ENCODE peak calls at places on chromosome X, in seven cellular contexts. Q, N, P, D, A, O and M are unnamed samples.

GRCh38 chrX:96591418-96591817 is 93.2 kb upstream of the DIAPH2 start:
- DNase-seq in Q (no peak), N (peak), P (no peak), D (no peak), A (peak), O (no peak), M (peak)

GRCh38 chrX:49172280-49172780 is 632 bp downstream of the PLP2 start:
- DNase-seq in Q (peak), N (peak), P (peak), D (peak), A (peak), O (peak), M (peak)

GRCh38 chrX:2264179-2265030 is 236.4 kb downstream of the DHRSX start:
- DNase-seq in Q (no peak), N (no peak), P (peak), D (no peak), A (no peak), O (no peak), M (no peak)

GRCh38 chrX:109934935-109935334 is 68.0 kb upstream of the TMEM164 start:
- DNase-seq in Q (no peak), N (no peak), P (no peak), D (no peak), A (no peak), O (no peak), M (no peak)

GRCh38 chrX:148633509-148633908 is 133.1 kb downstream of the AFF2 start:
- DNase-seq in Q (no peak), N (no peak), P (no peak), D (no peak), A (peak), O (no peak), M (no peak)

GRCh38 chrX:16067886-16068515 is 55.4 kb upstream of the GRPR start:
- DNase-seq in Q (no peak), N (no peak), P (no peak), D (no peak), A (no peak), O (no peak), M (no peak)

GRCh38 chrX:68183612-68184214 is 249.6 kb downstream of the OPHN1 start:
- DNase-seq in Q (no peak), N (no peak), P (no peak), D (peak), A (no peak), O (no peak), M (no peak)

GRCh38 chrX:97685753-97686152 is 802.0 kb downstream of the RPA4 start:
- DNase-seq in Q (peak), N (no peak), P (no peak), D (peak), A (peak), O (no peak), M (no peak)

GRCh38 chrX:18099745-18100144 is 120.9 kb downstream of the BEND2 start:
- DNase-seq in Q (no peak), N (peak), P (no peak), D (no peak), A (no peak), O (no peak), M (no peak)

GRCh38 chrX:114962209-114962608 is 55.2 kb downstream of the IL13RA2 start:
- DNase-seq in Q (no peak), N (no peak), P (no peak), D (no peak), A (no peak), O (no peak), M (no peak)

GRCh38 chrX:76253432-76253831 is 80.6 kb downstream of the PBDC1 start:
- DNase-seq in Q (no peak), N (peak), P (no peak), D (peak), A (peak), O (peak), M (no peak)

GRCh38 chrX:69503228-69503834 is 795 bp upstream of the NALF2 start:
- DNase-seq in Q (no peak), N (peak), P (no peak), D (no peak), A (peak), O (no peak), M (no peak)

GRCh38 chrX:47613082-47613481 is 6.6 kb downstream of the SYN1 start:
- DNase-seq in Q (no peak), N (no peak), P (no peak), D (peak), A (no peak), O (no peak), M (no peak)

GRCh38 chrX:103063191-103063845 is 653 bp downstream of the BEX1 start:
- DNase-seq in Q (no peak), N (no peak), P (peak), D (peak), A (peak), O (peak), M (no peak)

GRCh38 chrX:139058831-139059495 is 347.4 kb upstream of the FGF13 start:
- DNase-seq in Q (no peak), N (no peak), P (no peak), D (peak), A (no peak), O (no peak), M (no peak)

GRCh38 chrX:101749436-101749835 is 89.8 kb upstream of the ARMCX2 start:
- DNase-seq in Q (no peak), N (no peak), P (no peak), D (no peak), A (no peak), O (no peak), M (no peak)

GRCh38 chrX:20204354-20204753 is 62.4 kb downstream of the RPS6KA3 start:
- DNase-seq in Q (no peak), N (no peak), P (no peak), D (no peak), A (no peak), O (no peak), M (no peak)

GRCh38 chrX:150635952-150636351 is 57.2 kb upstream of the MTMR1 start:
- DNase-seq in Q (no peak), N (no peak), P (no peak), D (no peak), A (no peak), O (no peak), M (no peak)

GRCh38 chrX:42694260-42694815 is 83.6 kb downstream of the PPP1R2C start:
- DNase-seq in Q (no peak), N (no peak), P (no peak), D (no peak), A (no peak), O (no peak), M (no peak)

GRCh38 chrX:50067435-50068292 is 133.1 kb downstream of the AKAP4 start:
- DNase-seq in Q (peak), N (no peak), P (no peak), D (no peak), A (peak), O (peak), M (no peak)

GRCh38 chrX:63428348-63428747 is 77.2 kb upstream of the SPIN4 start:
- DNase-seq in Q (no peak), N (no peak), P (no peak), D (no peak), A (no peak), O (no peak), M (no peak)

GRCh38 chrX:15328131-15328530 is 7.2 kb downstream of the PIGA start:
- DNase-seq in Q (no peak), N (no peak), P (no peak), D (no peak), A (no peak), O (no peak), M (no peak)

GRCh38 chrX:2928127-2928582 is 984 bp downstream of the ARSD start:
- DNase-seq in Q (peak), N (peak), P (peak), D (no peak), A (peak), O (no peak), M (peak)

GRCh38 chrX:16869393-16870094 is 618 bp downstream of the RBBP7 start:
- DNase-seq in Q (no peak), N (peak), P (peak), D (peak), A (peak), O (no peak), M (peak)

GRCh38 chrX:40040686-40041461 is 56.9 kb downstream of the BCOR start:
- DNase-seq in Q (no peak), N (no peak), P (no peak), D (peak), A (no peak), O (no peak), M (no peak)

GRCh38 chrX:21658152-21658737 is at the start of gene KLHL34:
- DNase-seq in Q (peak), N (no peak), P (peak), D (no peak), A (no peak), O (no peak), M (no peak)

GRCh38 chrX:39652336-39652735 is 445.4 kb downstream of the BCOR start:
- DNase-seq in Q (no peak), N (no peak), P (no peak), D (peak), A (no peak), O (no peak), M (no peak)

GRCh38 chrX:140475025-140475424 is 29.8 kb downstream of the SOX3 start:
- DNase-seq in Q (no peak), N (no peak), P (no peak), D (no peak), A (no peak), O (no peak), M (no peak)

GRCh38 chrX:99795495-99795894 is 614.6 kb downstream of the PCDH19 start:
- DNase-seq in Q (no peak), N (no peak), P (no peak), D (no peak), A (no peak), O (no peak), M (no peak)

GRCh38 chrX:131985526-131986049 is 37.5 kb upstream of the STK26 start:
- DNase-seq in Q (no peak), N (peak), P (no peak), D (peak), A (no peak), O (no peak), M (no peak)

GRCh38 chrX:75893281-75893680 is 108.2 kb upstream of the MAGEE2 start:
- DNase-seq in Q (no peak), N (no peak), P (no peak), D (no peak), A (no peak), O (no peak), M (no peak)

GRCh38 chrX:37287741-37288424 is 61.3 kb upstream of the PRRG1 start:
- DNase-seq in Q (no peak), N (no peak), P (no peak), D (no peak), A (no peak), O (no peak), M (no peak)

GRCh38 chrX:20433376-20433775 is 166.7 kb upstream of the RPS6KA3 start:
- DNase-seq in Q (no peak), N (no peak), P (no peak), D (no peak), A (no peak), O (no peak), M (no peak)

GRCh38 chrX:48971325-48972213 is at the start of gene KCND1:
- DNase-seq in Q (no peak), N (no peak), P (no peak), D (no peak), A (peak), O (no peak), M (no peak)

GRCh38 chrX:47748576-47748975 is 88.1 kb upstream of the ZNF81 start:
- DNase-seq in Q (no peak), N (no peak), P (no peak), D (no peak), A (no peak), O (no peak), M (no peak)

GRCh38 chrX:151505796-151506195 is 57.7 kb upstream of the PASD1 start:
- DNase-seq in Q (no peak), N (no peak), P (no peak), D (peak), A (no peak), O (no peak), M (no peak)

GRCh38 chrX:52983526-52983925 is 25.2 kb upstream of the FAM156A start:
- DNase-seq in Q (no peak), N (no peak), P (no peak), D (no peak), A (no peak), O (no peak), M (no peak)

GRCh38 chrX:425056-425455 is 38.3 kb upstream of the PPP2R3B start:
- DNase-seq in Q (no peak), N (no peak), P (no peak), D (no peak), A (no peak), O (no peak), M (no peak)

GRCh38 chrX:429266-429825 is 42.6 kb upstream of the PPP2R3B start:
- DNase-seq in Q (no peak), N (no peak), P (no peak), D (no peak), A (no peak), O (no peak), M (no peak)

GRCh38 chrX:431032-431431 is 44.3 kb upstream of the PPP2R3B start:
- DNase-seq in Q (no peak), N (no peak), P (no peak), D (no peak), A (no peak), O (no peak), M (no peak)

GRCh38 chrX:426881-427280 is 40.2 kb upstream of the PPP2R3B start:
- DNase-seq in Q (no peak), N (no peak), P (no peak), D (no peak), A (no peak), O (no peak), M (no peak)

DNA sequence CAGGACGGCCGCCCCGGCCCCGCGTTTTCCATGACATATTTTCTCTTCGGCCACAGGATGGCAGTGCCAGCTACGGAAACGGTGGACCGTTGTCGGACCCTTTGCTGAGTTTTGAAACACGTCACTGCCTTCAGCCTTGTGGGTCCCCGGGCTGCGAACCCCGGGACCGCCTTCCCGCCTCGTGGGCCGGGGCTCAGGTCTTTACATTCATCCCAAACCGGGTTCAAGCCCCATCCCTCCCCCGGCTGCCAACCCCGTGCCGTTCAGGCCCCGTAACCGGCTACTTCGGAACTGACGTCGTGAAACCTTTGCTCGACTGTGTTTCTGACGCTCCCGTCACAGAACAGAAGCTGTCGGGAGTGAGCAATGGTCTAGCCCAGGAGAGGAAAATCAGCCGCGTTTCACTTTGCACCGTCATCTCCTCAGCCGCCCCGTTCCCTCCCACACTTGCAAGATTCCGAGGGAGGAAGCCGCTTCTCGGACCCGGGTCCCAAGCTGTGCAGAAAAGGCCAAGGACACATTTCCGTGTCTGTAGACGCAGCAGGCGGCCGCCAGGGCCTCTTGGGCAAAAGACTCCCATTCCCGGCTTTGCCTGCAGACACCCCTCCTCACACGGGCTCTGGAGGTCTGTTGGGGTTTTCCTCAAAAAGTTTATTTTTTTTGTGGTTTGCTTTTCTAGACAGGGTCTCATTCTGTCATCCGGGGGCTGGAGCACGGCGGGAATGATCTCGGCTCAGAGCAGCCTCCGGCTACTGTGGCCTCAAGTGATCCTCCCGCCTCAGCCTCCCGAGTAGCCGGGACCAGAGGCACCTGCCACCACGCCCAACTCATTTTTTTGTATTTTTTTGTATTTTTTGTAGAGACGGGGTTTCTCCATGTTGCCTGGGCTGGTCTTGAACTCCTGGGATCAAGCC is 41.4 kb upstream of the PPP2R3B start:
- DNase-seq in Q (no peak), N (no peak), P (no peak), D (peak), A (no peak), O (no peak), M (no peak)
- H3K4me3 ChIP-seq in Q (no peak), N (no peak), P (no peak), D (no peak), A (no peak), O (no peak), M (no peak)

GRCh38 chrX:123961268-123962005 is at the start of gene STAG2:
- DNase-seq in Q (peak), N (peak), P (peak), D (peak), A (peak), O (peak), M (peak)
- TF ChIP-seq POLR2A in Q (no peak), N (peak), P (no peak), D (peak), A (peak), O (peak), M (no peak)

GRCh38 chrX:137032841-137033773 is 688 bp downstream of the GPR101 start:
- DNase-seq in Q (no peak), N (no peak), P (no peak), D (no peak), A (no peak), O (no peak), M (no peak)

GRCh38 chrX:137031039-137031438 is 2.8 kb downstream of the GPR101 start:
- DNase-seq in Q (no peak), N (no peak), P (no peak), D (no peak), A (no peak), O (no peak), M (no peak)

GRCh38 chrX:137031517-137032377 is 2.0 kb downstream of the GPR101 start:
- DNase-seq in Q (peak), N (no peak), P (no peak), D (peak), A (no peak), O (no peak), M (no peak)

GRCh38 chrX:137033774-137034507 is at the start of gene GPR101:
- DNase-seq in Q (no peak), N (no peak), P (peak), D (no peak), A (no peak), O (no peak), M (no peak)

GRCh38 chrX:137032378-137032694 is 1.5 kb downstream of the GPR101 start:
- DNase-seq in Q (no peak), N (no peak), P (no peak), D (peak), A (no peak), O (no peak), M (no peak)
- H3K4me3 ChIP-seq in Q (peak), N (peak), P (no peak), D (peak), A (no peak), O (no peak), M (no peak)

GRCh38 chrX:107773906-107774435 is 1.6 kb downstream of the TSC22D3 start:
- DNase-seq in Q (no peak), N (no peak), P (no peak), D (no peak), A (peak), O (no peak), M (no peak)

GRCh38 chrX:107777536-107777832 is at the start of gene NCBP2L:
- DNase-seq in Q (no peak), N (no peak), P (no peak), D (no peak), A (no peak), O (no peak), M (no peak)

GRCh38 chrX:107776649-107777535 is 641 bp upstream of the NCBP2L start:
- DNase-seq in Q (peak), N (peak), P (no peak), D (peak), A (peak), O (peak), M (peak)

GRCh38 chrX:107775000-107775733 is 420 bp downstream of the TSC22D3 start:
- DNase-seq in Q (no peak), N (no peak), P (peak), D (no peak), A (peak), O (peak), M (no peak)

GRCh38 chrX:107775734-107776511 is at the start of gene TSC22D3:
- DNase-seq in Q (peak), N (peak), P (peak), D (peak), A (peak), O (peak), M (peak)
- TF ChIP-seq POLR2A in Q (peak), N (peak), P (peak), D (no peak), A (peak), O (peak), M (no peak)